ENCODE peak calls at places on chromosomes 7 and 10, in four cellular contexts. N, G, A and K are unnamed samples.

GRCh38 chr7:100890640-100891521 is 1.4 kb upstream of the UFSP1 start:
- DNase-seq in G (no peak), A (no peak), N (peak), K (no peak)

GRCh38 chr7:32318300-32319018 is 171.7 kb downstream of the LSM5 start:
- DNase-seq in G (no peak), N (no peak), A (no peak), K (no peak)

GRCh38 chr10:130257897-130258296 is 121.7 kb downstream of the GLRX3 start:
- DNase-seq in N (no peak), A (no peak), G (no peak), K (no peak)

GRCh38 chr10:97517778-97518561 is 19.2 kb downstream of the UBTD1 start:
- DNase-seq in G (no peak), A (no peak), N (no peak), K (no peak)

GRCh38 chr10:111076682-111077661 is at the start of gene ADRA2A:
- DNase-seq in N (no peak), A (no peak), G (no peak), K (peak)

GRCh38 chr7:28142650-28143049 is 37.9 kb downstream of the JAZF1 start:
- DNase-seq in G (no peak), N (no peak), A (no peak), K (no peak)

GRCh38 chr7:87627634-87627994 is 584 bp upstream of the RUNDC3B start:
- DNase-seq in N (no peak), G (no peak), A (no peak), K (peak)

GRCh38 chr7:2520808-2521146 is 1.2 kb downstream of the LFNG start:
- DNase-seq in N (no peak), G (no peak), A (no peak), K (no peak)

GRCh38 chr10:100697070-100697469 is 48.3 kb upstream of the PAX2 start:
- DNase-seq in A (no peak), G (peak), N (no peak), K (no peak)

GRCh38 chr7:40899651-40900507 is 765.1 kb downstream of the SUGCT start:
- DNase-seq in N (no peak), A (no peak), G (no peak), K (no peak)

GRCh38 chr10:33211123-33211878 is 123.2 kb downstream of the NRP1 start:
- DNase-seq in N (no peak), A (no peak), G (no peak), K (no peak)

GRCh38 chr7:108455833-108456677 is at the start of gene NRCAM:
- DNase-seq in N (peak), G (no peak), A (no peak), K (peak)

GRCh38 chr10:20228748-20229147 is 412.5 kb downstream of the PLXDC2 start:
- DNase-seq in N (no peak), A (no peak), G (peak), K (no peak)

GRCh38 chr7:132249591-132249971 is 326.7 kb downstream of the PLXNA4 start:
- DNase-seq in A (no peak), G (peak), N (peak), K (peak)

GRCh38 chr7:44912775-44913347 is 27.5 kb upstream of the PURB start:
- DNase-seq in G (peak), N (no peak), A (no peak), K (no peak)

GRCh38 chr7:46507601-46508000 is 586.5 kb upstream of the IGFBP3 start:
- DNase-seq in N (no peak), A (no peak), G (no peak), K (no peak)

GRCh38 chr7:46508541-46508940 is 587.5 kb upstream of the IGFBP3 start:
- DNase-seq in G (no peak), A (no peak), N (no peak), K (no peak)

GRCh38 chr7:46511442-46512215 is 590.6 kb upstream of the IGFBP3 start:
- DNase-seq in N (no peak), G (no peak), A (no peak), K (no peak)

GRCh38 chr7:46515844-46516590 is 594.9 kb upstream of the IGFBP3 start:
- DNase-seq in A (no peak), G (no peak), N (no peak), K (no peak)

DNA sequence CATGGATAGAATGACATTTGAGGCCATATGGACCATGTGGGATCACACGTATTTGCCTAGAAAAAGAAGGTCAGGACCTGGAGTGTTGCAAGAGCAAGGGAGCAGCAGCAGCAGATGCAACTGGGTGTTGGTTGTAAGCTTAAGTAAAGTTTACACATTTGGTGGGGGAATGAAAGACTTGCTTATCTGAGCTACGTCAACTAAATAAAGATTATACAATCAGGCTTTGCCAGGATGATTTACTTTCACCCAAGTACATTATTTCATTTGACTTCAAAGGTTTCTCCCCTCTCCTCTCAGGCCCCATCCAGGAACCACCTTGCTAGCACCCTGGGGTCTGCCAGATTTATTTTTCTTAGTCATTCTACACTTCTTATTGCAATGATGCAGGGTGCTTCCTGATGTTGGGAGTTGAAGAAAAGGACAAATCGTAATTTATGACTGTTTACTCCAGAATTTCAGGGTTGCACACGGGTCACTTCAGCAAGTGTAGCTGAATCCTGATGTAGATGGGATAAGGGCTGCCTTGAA is 591.9 kb upstream of the IGFBP3 start:
- DNase-seq in A (no peak), G (no peak), N (no peak), K (no peak)
- TF ChIP-seq TARDBP in A (no peak), G (no peak), N (no peak), K (no peak)

GRCh38 chr7:36474283-36475010 is 84.8 kb downstream of the ANLN start:
- DNase-seq in N (peak), A (no peak), G (no peak), K (no peak)

GRCh38 chr7:36472141-36472729 is 82.6 kb downstream of the ANLN start:
- DNase-seq in N (no peak), A (no peak), G (no peak), K (no peak)

GRCh38 chr7:36475371-36475770 is 85.7 kb downstream of the ANLN start:
- DNase-seq in G (no peak), A (no peak), N (no peak), K (no peak)

GRCh38 chr7:36475011-36475342 is 85.3 kb downstream of the ANLN start:
- DNase-seq in A (no peak), N (no peak), G (no peak), K (no peak)

GRCh38 chr7:36473454-36474282 is 84.0 kb downstream of the ANLN start:
- DNase-seq in G (peak), A (no peak), N (peak), K (peak)
- TF ChIP-seq TARDBP in G (no peak), A (no peak), N (no peak), K (no peak)

GRCh38 chr7:135316648-135317313 is 83.1 kb downstream of the STRA8 start:
- DNase-seq in G (no peak), N (peak), A (no peak), K (no peak)
- TF ChIP-seq TARDBP in G (no peak), N (no peak), A (no peak), K (no peak)

GRCh38 chr10:114694735-114695134 is 36.7 kb upstream of the ABLIM1 start:
- DNase-seq in G (peak), A (no peak), N (peak), K (peak)
- TF ChIP-seq TARDBP in G (no peak), A (no peak), N (no peak), K (no peak)